ENCODE peak calls at places on chromosome X, in five cellular contexts. J, S, O, H and C are unnamed samples.

GRCh38 chrX:46838974-46839480 is 2.2 kb downstream of the RP2 start:
- DNase-seq in J (no peak), S (no peak), O (no peak), H (no peak), C (no peak)

GRCh38 chrX:103254921-103255455 is at the start of gene TCEAL8:
- DNase-seq in J (peak), S (peak), O (peak), H (no peak), C (peak)

GRCh38 chrX:100424012-100424411 is 13.9 kb upstream of the PCDH19 start:
- DNase-seq in J (no peak), S (no peak), O (peak), H (no peak), C (no peak)

GRCh38 chrX:57918750-57919436 is 8.6 kb upstream of the ZXDA start:
- DNase-seq in J (peak), S (no peak), O (peak), H (no peak), C (peak)

GRCh38 chrX:44903107-44903506 is 30.1 kb downstream of the KDM6A start:
- DNase-seq in J (no peak), S (no peak), O (no peak), H (no peak), C (no peak)

GRCh38 chrX:131626681-131627296 is 82.9 kb downstream of the OR13H1 start:
- DNase-seq in J (no peak), S (no peak), O (no peak), H (no peak), C (no peak)

GRCh38 chrX:47384502-47384901 is 14.1 kb downstream of the ZNF157 start:
- DNase-seq in J (no peak), S (peak), O (peak), H (peak), C (peak)

GRCh38 chrX:131985526-131986049 is 37.5 kb upstream of the STK26 start:
- DNase-seq in J (no peak), S (no peak), O (no peak), H (no peak), C (no peak)

GRCh38 chrX:2237976-2238375 is 262.8 kb downstream of the DHRSX start:
- DNase-seq in J (no peak), S (no peak), O (no peak), H (no peak), C (no peak)

GRCh38 chrX:39759526-39760224 is 338.1 kb downstream of the BCOR start:
- DNase-seq in J (peak), S (no peak), O (no peak), H (no peak), C (peak)

GRCh38 chrX:50684871-50685270 is 129.1 kb downstream of the SHROOM4 start:
- DNase-seq in J (no peak), S (no peak), O (no peak), H (no peak), C (no peak)

GRCh38 chrX:110853610-110854009 is 58.0 kb upstream of the CHRDL1 start:
- DNase-seq in J (no peak), S (no peak), O (peak), H (no peak), C (no peak)

GRCh38 chrX:12867746-12868145 is 874 bp downstream of the TLR7 start:
- DNase-seq in J (no peak), S (no peak), O (no peak), H (no peak), C (no peak)

GRCh38 chrX:38156838-38157237 is 63.8 kb downstream of the SRPX start:
- DNase-seq in J (no peak), S (no peak), O (peak), H (no peak), C (no peak)

GRCh38 chrX:115367455-115367854 is 77.9 kb downstream of the LUZP4 start:
- DNase-seq in J (no peak), S (no peak), O (no peak), H (no peak), C (no peak)

GRCh38 chrX:123859409-123859827 is 435 bp upstream of the XIAP start:
- DNase-seq in J (no peak), S (no peak), O (peak), H (peak), C (peak)

GRCh38 chrX:97266406-97267121 is 382.9 kb downstream of the RPA4 start:
- DNase-seq in J (no peak), S (no peak), O (no peak), H (no peak), C (no peak)

GRCh38 chrX:14529288-14529989 is at the start of gene GLRA2:
- DNase-seq in J (no peak), S (no peak), O (peak), H (no peak), C (no peak)

GRCh38 chrX:78997870-78998558 is 52.8 kb downstream of the P2RY10 start:
- DNase-seq in J (peak), S (no peak), O (peak), H (peak), C (no peak)

GRCh38 chrX:129932792-129933321 is 26.9 kb downstream of the UTP14A start:
- DNase-seq in J (peak), S (no peak), O (peak), H (no peak), C (peak)

GRCh38 chrX:151878574-151878973 is 34.1 kb upstream of the MAGEA4 start:
- DNase-seq in J (no peak), S (no peak), O (no peak), H (no peak), C (no peak)

GRCh38 chrX:40897768-40898167 is 162.4 kb upstream of the MED14 start:
- DNase-seq in J (no peak), S (no peak), O (no peak), H (no peak), C (no peak)

GRCh38 chrX:9114245-9114644 is 80.3 kb upstream of the FAM9B start:
- DNase-seq in J (no peak), S (no peak), O (no peak), H (no peak), C (no peak)